ENCODE peak calls at places on chromosomes 5 and 9, in eight cellular contexts. I is DND-41; Q is mesendoderm; O is GM23248; P is SJSA1; T is foreskin keratinocyte; W is CD4-positive, alpha-beta T cell; D is left ventricle myocardium inferior. Z is an unnamed sample.

GRCh38 chr9:37531699-37532098 is 44.5 kb downstream of the FBXO10 start:
- DNase-seq in I (no peak), Q (no peak), O (no peak), P (no peak), T (no peak), W (peak; percentile 35), D (no peak), Z (no peak)

GRCh38 chr9:128201441-128202369 is 1.5 kb upstream of the DNM1 start:
- DNase-seq in I (no peak), Q (no peak), O (peak; percentile 62), P (no peak), T (no peak), W (no peak), D (no peak), Z (no peak)

GRCh38 chr9:129270903-129271431 is 92.9 kb upstream of the IER5L start:
- DNase-seq in I (peak; percentile 19), Q (no peak), O (peak; percentile 75), P (peak; percentile 38), T (no peak), W (no peak), D (peak; percentile 7), Z (peak; percentile 8)

GRCh38 chr9:5364294-5364990 is 24.8 kb upstream of the RLN1 start:
- DNase-seq in I (no peak), Q (no peak), O (peak; percentile 50), P (no peak), T (peak; percentile 14), W (no peak), D (no peak), Z (no peak)

GRCh38 chr9:27227192-27227591 is 69.8 kb downstream of the EQTN start:
- DNase-seq in I (no peak), Q (no peak), O (peak; percentile 59), P (peak; percentile 56), T (peak; percentile 22), W (no peak), D (no peak), Z (no peak)

GRCh38 chr9:108963459-108964143 is 29.4 kb downstream of the ABITRAM start:
- DNase-seq in I (no peak), Q (no peak), O (peak; percentile 61), P (no peak), T (no peak), W (no peak), D (peak; percentile 29), Z (no peak)

GRCh38 chr9:135587658-135588057 is 26.1 kb downstream of the PAEP start:
- DNase-seq in I (no peak), Q (peak; percentile 52), O (no peak), P (peak; percentile 5), T (no peak), W (no peak), D (no peak), Z (no peak)

GRCh38 chr5:60883229-60883628 is 39.2 kb upstream of the ELOVL7 start:
- DNase-seq in I (no peak), Q (peak; percentile 24), O (peak; percentile 3), P (no peak), T (peak; percentile 17), W (no peak), D (no peak), Z (no peak)

GRCh38 chr9:92196909-92197308 is 81.7 kb upstream of the SPTLC1 start:
- DNase-seq in I (no peak), Q (no peak), O (peak; percentile 76), P (no peak), T (peak; percentile 17), W (no peak), D (no peak), Z (no peak)

GRCh38 chr9:114397848-114398605 is 10.2 kb upstream of the AKNA start:
- DNase-seq in I (peak; percentile 94), Q (peak; percentile 98), O (peak; percentile 98), P (peak; percentile 86), T (peak; percentile 83), W (peak; percentile 93), D (peak; percentile 98), Z (peak; percentile 99)

GRCh38 chr5:171428849-171429542 is 9.5 kb downstream of the FGF18 start:
- DNase-seq in I (no peak), Q (no peak), O (no peak), P (no peak), T (no peak), W (no peak), D (no peak), Z (peak; percentile 11)

GRCh38 chr9:108664309-108665255 is 191.2 kb downstream of the ACTL7B start:
- DNase-seq in I (no peak), Q (no peak), O (peak; percentile 71), P (no peak), T (no peak), W (no peak), D (no peak), Z (no peak)

GRCh38 chr5:110463116-110463515 is 263.4 kb downstream of the TMEM232 start:
- DNase-seq in I (no peak), Q (no peak), O (peak; percentile 38), P (no peak), T (peak; percentile 12), W (no peak), D (no peak), Z (no peak)

GRCh38 chr5:8538813-8539212 is 669.9 kb downstream of the MTRR start:
- DNase-seq in I (no peak), Q (no peak), O (no peak), P (no peak), T (no peak), W (no peak), D (no peak), Z (no peak)

GRCh38 chr5:35129276-35129675 is 81.5 kb upstream of the AGXT2 start:
- DNase-seq in I (no peak), Q (no peak), O (peak; percentile 88), P (no peak), T (peak; percentile 44), W (no peak), D (no peak), Z (no peak)

GRCh38 chr9:127968717-127969383 is 11.9 kb downstream of the EEIG1 start:
- DNase-seq in I (no peak), Q (peak; percentile 35), O (peak; percentile 97), P (no peak), T (peak; percentile 94), W (no peak), D (peak; percentile 80), Z (no peak)

GRCh38 chr5:7606840-7607453 is 211.0 kb downstream of the ADCY2 start:
- DNase-seq in I (no peak), Q (peak; percentile 94), O (no peak), P (no peak), T (peak; percentile 33), W (no peak), D (no peak), Z (no peak)

GRCh38 chr9:133238272-133238850 is 29.3 kb upstream of the OBP2B start:
- DNase-seq in I (no peak), Q (peak; percentile 96), O (peak; percentile 54), P (no peak), T (peak; percentile 15), W (no peak), D (peak; percentile 91), Z (peak; percentile 90)

GRCh38 chr9:71685988-71686387 is 82.3 kb downstream of the CEMIP2 start:
- DNase-seq in I (peak; percentile 6), Q (peak; percentile 24), O (no peak), P (no peak), T (no peak), W (no peak), D (no peak), Z (no peak)

GRCh38 chr9:71681708-71682268 is 86.5 kb downstream of the CEMIP2 start:
- DNase-seq in I (no peak), Q (peak; percentile 90), O (peak; percentile 78), P (peak; percentile 68), T (peak; percentile 90), W (no peak), D (no peak), Z (no peak)

GRCh38 chr9:71684566-71684965 is 83.7 kb downstream of the CEMIP2 start:
- DNase-seq in I (no peak), Q (no peak), O (no peak), P (no peak), T (no peak), W (no peak), D (no peak), Z (no peak)

GRCh38 chr9:71683598-71684235 is 84.6 kb downstream of the CEMIP2 start:
- DNase-seq in I (no peak), Q (peak; percentile 72), O (peak; percentile 78), P (no peak), T (peak; percentile 76), W (no peak), D (no peak), Z (peak; percentile 59)

GRCh38 chr9:71685394-71685793 is 82.9 kb downstream of the CEMIP2 start:
- DNase-seq in I (peak; percentile 42), Q (no peak), O (no peak), P (no peak), T (no peak), W (peak; percentile 27), D (no peak), Z (no peak)
- H3K27ac ChIP-seq in I (no peak overlapping the region), Q (no peak overlapping the region), O (no peak overlapping the region), P (no peak overlapping the region), T (no peak overlapping the region), W (no peak overlapping the region), D (no peak overlapping the region), Z (no peak overlapping the region)

GRCh38 chr5:149424371-149425315 is 45.6 kb upstream of the IL17B start:
- DNase-seq in I (no peak), Q (peak; percentile 83), O (no peak), P (no peak), T (no peak), W (no peak), D (no peak), Z (no peak)
- H3K27ac ChIP-seq in I (no peak overlapping the region), Q (no peak overlapping the region), O (peak overlapping the region; percentile 52), P (peak overlapping the region; percentile 15), T (no peak overlapping the region), W (no peak overlapping the region), D (peak overlapping the region; percentile 95), Z (peak overlapping the region; percentile 84)

DNA sequence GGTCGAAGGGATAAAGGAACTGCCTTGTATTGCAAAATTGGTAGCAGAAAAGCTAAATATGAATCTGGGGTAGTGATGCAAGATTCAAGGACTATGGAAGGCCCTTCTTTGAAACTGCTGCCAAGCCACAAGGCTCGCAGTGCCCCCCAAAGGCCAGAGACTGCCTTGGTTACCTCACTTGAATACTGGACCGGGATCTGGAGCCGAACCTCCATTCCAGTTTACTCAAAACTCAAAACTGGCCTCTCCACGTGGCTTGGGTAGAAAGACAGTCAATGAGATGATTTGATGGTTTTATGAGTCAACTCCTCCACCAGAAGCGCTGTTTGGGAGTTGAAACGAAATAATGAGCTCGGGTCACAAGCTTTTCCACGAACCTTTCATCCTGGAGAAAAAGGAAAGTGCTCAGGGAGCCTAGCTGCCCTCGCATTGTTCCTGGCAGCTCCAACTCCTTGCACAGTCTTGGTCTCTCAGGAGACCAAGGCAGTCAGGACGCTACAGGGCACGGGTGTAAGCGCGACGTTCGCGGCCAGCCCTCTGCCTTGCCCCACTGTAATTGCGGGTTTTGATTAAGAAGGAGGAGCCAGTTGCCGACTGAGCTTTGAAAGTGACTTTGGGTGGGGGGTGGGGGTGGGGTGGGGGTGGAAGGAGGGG is 2.8 kb downstream of the ST8SIA4 start:
- DNase-seq in I (peak; percentile 70), Q (peak; percentile 82), O (peak; percentile 39), P (no peak), T (peak; percentile 58), W (peak; percentile 16), D (peak; percentile 26), Z (peak; percentile 61)
- H3K27ac ChIP-seq in I (peak overlapping the region; percentile 99), Q (peak overlapping the region; percentile 68), O (no peak overlapping the region), P (no peak overlapping the region), T (no peak overlapping the region), W (peak overlapping the region; percentile 84), D (peak overlapping the region; percentile 89), Z (peak overlapping the region; percentile 86)

DNA sequence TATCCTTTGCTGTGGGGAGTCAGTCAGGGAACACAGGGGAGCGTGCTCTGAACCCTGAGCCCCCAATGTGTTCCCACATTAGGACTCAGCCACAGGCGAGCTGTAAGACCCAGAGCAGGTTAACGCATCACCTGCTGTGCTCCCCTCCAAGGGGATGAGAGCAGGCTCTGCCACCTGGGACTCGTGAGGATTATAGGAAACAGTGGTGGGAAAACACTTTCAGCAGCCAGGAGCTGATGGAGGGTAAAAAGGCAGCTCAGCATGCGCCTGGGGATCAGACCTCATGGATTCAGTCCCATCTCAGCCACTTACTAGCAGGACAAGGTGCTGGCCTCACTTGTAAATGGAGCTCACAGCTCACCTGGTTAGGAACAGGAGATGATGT is 9.2 kb downstream of the JADE2 start:
- DNase-seq in I (no peak), Q (no peak), O (no peak), P (no peak), T (no peak), W (no peak), D (no peak), Z (no peak)
- H3K27ac ChIP-seq in I (no peak overlapping the region), Q (no peak overlapping the region), O (no peak overlapping the region), P (no peak overlapping the region), T (no peak overlapping the region), W (peak overlapping the region; percentile 10), D (no peak overlapping the region), Z (no peak overlapping the region)